ENCODE peak calls at places on chromosomes 13 and 19, in seven cellular contexts. One of them, this sample, is unnamed.

GRCh38 chr13:73325351-73326214 is 266.8 kb downstream of the KLF5 start:
- DNase-seq in stimulated activated CD8-positive, alpha-beta memory T cell treated with anti-CD3 and anti-CD28 coated beads, Interleukin-4, amount 100 ng/mL, for 48 hours: no peak
- DNase-seq in stimulated activated CD4-positive, alpha-beta T cell treated with anti-CD3 and anti-CD28 coated beads, Interleukin-1b, Interleukin-23, amount 100 ng/mL, for 1 hour: no peak
- DNase-seq in ELR: peak; percentile 71
- DNase-seq in cardiac fibroblast: no peak
- DNase-seq in T-helper 1 cell: no peak
- DNase-seq in T-helper 2 cell: no peak
- DNase-seq in this sample: peak; percentile 6

GRCh38 chr13:50993371-50993770 is 83.8 kb downstream of the RNASEH2B start:
- DNase-seq in stimulated activated CD8-positive, alpha-beta memory T cell treated with anti-CD3 and anti-CD28 coated beads, Interleukin-4, amount 100 ng/mL, for 48 hours: no peak
- DNase-seq in stimulated activated CD4-positive, alpha-beta T cell treated with anti-CD3 and anti-CD28 coated beads, Interleukin-1b, Interleukin-23, amount 100 ng/mL, for 1 hour: no peak
- DNase-seq in ELR: no peak
- DNase-seq in cardiac fibroblast: no peak
- DNase-seq in T-helper 1 cell: no peak
- DNase-seq in T-helper 2 cell: no peak
- DNase-seq in this sample: no peak

GRCh38 chr19:5281588-5281987 is 59.0 kb downstream of the PTPRS start:
- DNase-seq in stimulated activated CD8-positive, alpha-beta memory T cell treated with anti-CD3 and anti-CD28 coated beads, Interleukin-4, amount 100 ng/mL, for 48 hours: no peak
- DNase-seq in stimulated activated CD4-positive, alpha-beta T cell treated with anti-CD3 and anti-CD28 coated beads, Interleukin-1b, Interleukin-23, amount 100 ng/mL, for 1 hour: no peak
- DNase-seq in ELR: no peak
- DNase-seq in cardiac fibroblast: peak; percentile 68
- DNase-seq in T-helper 1 cell: no peak
- DNase-seq in T-helper 2 cell: no peak
- DNase-seq in this sample: no peak

GRCh38 chr19:49553451-49554271 is 25.9 kb downstream of the RCN3 start:
- DNase-seq in stimulated activated CD8-positive, alpha-beta memory T cell treated with anti-CD3 and anti-CD28 coated beads, Interleukin-4, amount 100 ng/mL, for 48 hours: peak; percentile 74
- DNase-seq in stimulated activated CD4-positive, alpha-beta T cell treated with anti-CD3 and anti-CD28 coated beads, Interleukin-1b, Interleukin-23, amount 100 ng/mL, for 1 hour: no peak
- DNase-seq in ELR: peak; percentile 90
- DNase-seq in cardiac fibroblast: peak; percentile 30
- DNase-seq in T-helper 1 cell: no peak
- DNase-seq in T-helper 2 cell: no peak
- DNase-seq in this sample: peak; percentile 74

GRCh38 chr13:52832268-52832667 is 16.2 kb downstream of the PCDH8 start:
- DNase-seq in stimulated activated CD8-positive, alpha-beta memory T cell treated with anti-CD3 and anti-CD28 coated beads, Interleukin-4, amount 100 ng/mL, for 48 hours: no peak
- DNase-seq in stimulated activated CD4-positive, alpha-beta T cell treated with anti-CD3 and anti-CD28 coated beads, Interleukin-1b, Interleukin-23, amount 100 ng/mL, for 1 hour: no peak
- DNase-seq in ELR: no peak
- DNase-seq in cardiac fibroblast: no peak
- DNase-seq in T-helper 1 cell: no peak
- DNase-seq in T-helper 2 cell: no peak
- DNase-seq in this sample: peak; percentile 31

GRCh38 chr19:14073232-14073924 is 792 bp downstream of the MISP3 start:
- DNase-seq in stimulated activated CD8-positive, alpha-beta memory T cell treated with anti-CD3 and anti-CD28 coated beads, Interleukin-4, amount 100 ng/mL, for 48 hours: peak; percentile 80
- DNase-seq in stimulated activated CD4-positive, alpha-beta T cell treated with anti-CD3 and anti-CD28 coated beads, Interleukin-1b, Interleukin-23, amount 100 ng/mL, for 1 hour: peak; percentile 58
- DNase-seq in ELR: peak; percentile 84
- DNase-seq in cardiac fibroblast: peak; percentile 79
- DNase-seq in T-helper 1 cell: peak; percentile 62
- DNase-seq in T-helper 2 cell: peak; percentile 68
- DNase-seq in this sample: peak; percentile 71

GRCh38 chr13:114339779-114340534 is 25.7 kb downstream of the CHAMP1 start:
- DNase-seq in stimulated activated CD8-positive, alpha-beta memory T cell treated with anti-CD3 and anti-CD28 coated beads, Interleukin-4, amount 100 ng/mL, for 48 hours: peak; percentile 50
- DNase-seq in stimulated activated CD4-positive, alpha-beta T cell treated with anti-CD3 and anti-CD28 coated beads, Interleukin-1b, Interleukin-23, amount 100 ng/mL, for 1 hour: no peak
- DNase-seq in ELR: peak; percentile 68
- DNase-seq in cardiac fibroblast: peak; percentile 56
- DNase-seq in T-helper 1 cell: peak; percentile 24
- DNase-seq in T-helper 2 cell: peak; percentile 14
- DNase-seq in this sample: peak; percentile 71

GRCh38 chr13:50651916-50652315 is 191.6 kb downstream of the DLEU7 start:
- DNase-seq in stimulated activated CD8-positive, alpha-beta memory T cell treated with anti-CD3 and anti-CD28 coated beads, Interleukin-4, amount 100 ng/mL, for 48 hours: no peak
- DNase-seq in stimulated activated CD4-positive, alpha-beta T cell treated with anti-CD3 and anti-CD28 coated beads, Interleukin-1b, Interleukin-23, amount 100 ng/mL, for 1 hour: no peak
- DNase-seq in ELR: no peak
- DNase-seq in cardiac fibroblast: no peak
- DNase-seq in T-helper 1 cell: no peak
- DNase-seq in T-helper 2 cell: no peak
- DNase-seq in this sample: no peak

GRCh38 chr13:94595006-94595942 is 678 bp downstream of the TGDS start:
- DNase-seq in stimulated activated CD8-positive, alpha-beta memory T cell treated with anti-CD3 and anti-CD28 coated beads, Interleukin-4, amount 100 ng/mL, for 48 hours: peak; percentile 52
- DNase-seq in stimulated activated CD4-positive, alpha-beta T cell treated with anti-CD3 and anti-CD28 coated beads, Interleukin-1b, Interleukin-23, amount 100 ng/mL, for 1 hour: no peak
- DNase-seq in ELR: peak; percentile 49
- DNase-seq in cardiac fibroblast: peak; percentile 21
- DNase-seq in T-helper 1 cell: peak; percentile 12
- DNase-seq in T-helper 2 cell: no peak
- DNase-seq in this sample: peak; percentile 40

GRCh38 chr13:112329376-112329775 is 46.8 kb upstream of the SPACA7 start:
- DNase-seq in stimulated activated CD8-positive, alpha-beta memory T cell treated with anti-CD3 and anti-CD28 coated beads, Interleukin-4, amount 100 ng/mL, for 48 hours: no peak
- DNase-seq in stimulated activated CD4-positive, alpha-beta T cell treated with anti-CD3 and anti-CD28 coated beads, Interleukin-1b, Interleukin-23, amount 100 ng/mL, for 1 hour: no peak
- DNase-seq in ELR: no peak
- DNase-seq in cardiac fibroblast: no peak
- DNase-seq in T-helper 1 cell: no peak
- DNase-seq in T-helper 2 cell: no peak
- DNase-seq in this sample: no peak

GRCh38 chr19:29690842-29691241 is 24.2 kb downstream of the C19orf12 start:
- DNase-seq in stimulated activated CD8-positive, alpha-beta memory T cell treated with anti-CD3 and anti-CD28 coated beads, Interleukin-4, amount 100 ng/mL, for 48 hours: peak; percentile 70
- DNase-seq in stimulated activated CD4-positive, alpha-beta T cell treated with anti-CD3 and anti-CD28 coated beads, Interleukin-1b, Interleukin-23, amount 100 ng/mL, for 1 hour: no peak
- DNase-seq in ELR: peak; percentile 81
- DNase-seq in cardiac fibroblast: peak; percentile 66
- DNase-seq in T-helper 1 cell: peak; percentile 48
- DNase-seq in T-helper 2 cell: no peak
- DNase-seq in this sample: peak; percentile 76

GRCh38 chr13:49292742-49293498 is 45.2 kb downstream of the CDADC1 start:
- DNase-seq in stimulated activated CD8-positive, alpha-beta memory T cell treated with anti-CD3 and anti-CD28 coated beads, Interleukin-4, amount 100 ng/mL, for 48 hours: peak; percentile 41
- DNase-seq in stimulated activated CD4-positive, alpha-beta T cell treated with anti-CD3 and anti-CD28 coated beads, Interleukin-1b, Interleukin-23, amount 100 ng/mL, for 1 hour: no peak
- DNase-seq in ELR: no peak
- DNase-seq in cardiac fibroblast: peak; percentile 90
- DNase-seq in T-helper 1 cell: no peak
- DNase-seq in T-helper 2 cell: no peak
- DNase-seq in this sample: no peak

GRCh38 chr19:45363861-45364459 is 6.4 kb downstream of the ERCC2 start:
- DNase-seq in stimulated activated CD8-positive, alpha-beta memory T cell treated with anti-CD3 and anti-CD28 coated beads, Interleukin-4, amount 100 ng/mL, for 48 hours: no peak
- DNase-seq in stimulated activated CD4-positive, alpha-beta T cell treated with anti-CD3 and anti-CD28 coated beads, Interleukin-1b, Interleukin-23, amount 100 ng/mL, for 1 hour: no peak
- DNase-seq in ELR: no peak
- DNase-seq in cardiac fibroblast: no peak
- DNase-seq in T-helper 1 cell: no peak
- DNase-seq in T-helper 2 cell: no peak
- DNase-seq in this sample: no peak

GRCh38 chr19:46442808-46443450 is 14.2 kb upstream of the PNMA8C start:
- DNase-seq in stimulated activated CD8-positive, alpha-beta memory T cell treated with anti-CD3 and anti-CD28 coated beads, Interleukin-4, amount 100 ng/mL, for 48 hours: no peak
- DNase-seq in stimulated activated CD4-positive, alpha-beta T cell treated with anti-CD3 and anti-CD28 coated beads, Interleukin-1b, Interleukin-23, amount 100 ng/mL, for 1 hour: no peak
- DNase-seq in ELR: peak; percentile 70
- DNase-seq in cardiac fibroblast: peak; percentile 81
- DNase-seq in T-helper 1 cell: no peak
- DNase-seq in T-helper 2 cell: no peak
- DNase-seq in this sample: peak; percentile 88

GRCh38 chr13:50400930-50401553 is 385.8 kb downstream of the KCNRG start:
- DNase-seq in stimulated activated CD8-positive, alpha-beta memory T cell treated with anti-CD3 and anti-CD28 coated beads, Interleukin-4, amount 100 ng/mL, for 48 hours: no peak
- DNase-seq in stimulated activated CD4-positive, alpha-beta T cell treated with anti-CD3 and anti-CD28 coated beads, Interleukin-1b, Interleukin-23, amount 100 ng/mL, for 1 hour: no peak
- DNase-seq in ELR: peak; percentile 43
- DNase-seq in cardiac fibroblast: peak; percentile 89
- DNase-seq in T-helper 1 cell: no peak
- DNase-seq in T-helper 2 cell: no peak
- DNase-seq in this sample: peak; percentile 75

GRCh38 chr13:80497978-80498377 is 157.1 kb upstream of the SPRY2 start:
- DNase-seq in stimulated activated CD8-positive, alpha-beta memory T cell treated with anti-CD3 and anti-CD28 coated beads, Interleukin-4, amount 100 ng/mL, for 48 hours: no peak
- DNase-seq in stimulated activated CD4-positive, alpha-beta T cell treated with anti-CD3 and anti-CD28 coated beads, Interleukin-1b, Interleukin-23, amount 100 ng/mL, for 1 hour: no peak
- DNase-seq in ELR: no peak
- DNase-seq in cardiac fibroblast: no peak
- DNase-seq in T-helper 1 cell: no peak
- DNase-seq in T-helper 2 cell: no peak
- DNase-seq in this sample: no peak

GRCh38 chr13:53048880-53049279 is 20.3 kb downstream of the OLFM4 start:
- DNase-seq in stimulated activated CD8-positive, alpha-beta memory T cell treated with anti-CD3 and anti-CD28 coated beads, Interleukin-4, amount 100 ng/mL, for 48 hours: no peak
- DNase-seq in stimulated activated CD4-positive, alpha-beta T cell treated with anti-CD3 and anti-CD28 coated beads, Interleukin-1b, Interleukin-23, amount 100 ng/mL, for 1 hour: no peak
- DNase-seq in ELR: no peak
- DNase-seq in cardiac fibroblast: no peak
- DNase-seq in T-helper 1 cell: no peak
- DNase-seq in T-helper 2 cell: no peak
- DNase-seq in this sample: no peak

GRCh38 chr19:37966211-37967072 is 59.4 kb downstream of the SIPA1L3 start:
- DNase-seq in stimulated activated CD8-positive, alpha-beta memory T cell treated with anti-CD3 and anti-CD28 coated beads, Interleukin-4, amount 100 ng/mL, for 48 hours: no peak
- DNase-seq in stimulated activated CD4-positive, alpha-beta T cell treated with anti-CD3 and anti-CD28 coated beads, Interleukin-1b, Interleukin-23, amount 100 ng/mL, for 1 hour: no peak
- DNase-seq in ELR: peak; percentile 28
- DNase-seq in cardiac fibroblast: no peak
- DNase-seq in T-helper 1 cell: no peak
- DNase-seq in T-helper 2 cell: no peak
- DNase-seq in this sample: peak; percentile 38

GRCh38 chr13:50074843-50075242 is 59.6 kb downstream of the KCNRG start:
- DNase-seq in stimulated activated CD8-positive, alpha-beta memory T cell treated with anti-CD3 and anti-CD28 coated beads, Interleukin-4, amount 100 ng/mL, for 48 hours: no peak
- DNase-seq in stimulated activated CD4-positive, alpha-beta T cell treated with anti-CD3 and anti-CD28 coated beads, Interleukin-1b, Interleukin-23, amount 100 ng/mL, for 1 hour: no peak
- DNase-seq in ELR: no peak
- DNase-seq in cardiac fibroblast: no peak
- DNase-seq in T-helper 1 cell: no peak
- DNase-seq in T-helper 2 cell: no peak
- DNase-seq in this sample: no peak

GRCh38 chr13:113975416-113975815 is 1.5 kb upstream of the C13orf46 start:
- DNase-seq in stimulated activated CD8-positive, alpha-beta memory T cell treated with anti-CD3 and anti-CD28 coated beads, Interleukin-4, amount 100 ng/mL, for 48 hours: no peak
- DNase-seq in stimulated activated CD4-positive, alpha-beta T cell treated with anti-CD3 and anti-CD28 coated beads, Interleukin-1b, Interleukin-23, amount 100 ng/mL, for 1 hour: no peak
- DNase-seq in ELR: no peak
- DNase-seq in cardiac fibroblast: no peak
- DNase-seq in T-helper 1 cell: no peak
- DNase-seq in T-helper 2 cell: no peak
- DNase-seq in this sample: no peak

GRCh38 chr19:49333426-49334288 is 1.5 kb upstream of the CD37 start:
- DNase-seq in stimulated activated CD8-positive, alpha-beta memory T cell treated with anti-CD3 and anti-CD28 coated beads, Interleukin-4, amount 100 ng/mL, for 48 hours: peak; percentile 75
- DNase-seq in stimulated activated CD4-positive, alpha-beta T cell treated with anti-CD3 and anti-CD28 coated beads, Interleukin-1b, Interleukin-23, amount 100 ng/mL, for 1 hour: peak; percentile 33
- DNase-seq in ELR: no peak
- DNase-seq in cardiac fibroblast: no peak
- DNase-seq in T-helper 1 cell: peak; percentile 67
- DNase-seq in T-helper 2 cell: peak; percentile 64
- DNase-seq in this sample: peak; percentile 22

GRCh38 chr19:7710616-7711015 is 8.7 kb upstream of the FCER2 start:
- DNase-seq in stimulated activated CD8-positive, alpha-beta memory T cell treated with anti-CD3 and anti-CD28 coated beads, Interleukin-4, amount 100 ng/mL, for 48 hours: no peak
- DNase-seq in stimulated activated CD4-positive, alpha-beta T cell treated with anti-CD3 and anti-CD28 coated beads, Interleukin-1b, Interleukin-23, amount 100 ng/mL, for 1 hour: no peak
- DNase-seq in ELR: no peak
- DNase-seq in cardiac fibroblast: no peak
- DNase-seq in T-helper 1 cell: no peak
- DNase-seq in T-helper 2 cell: no peak
- DNase-seq in this sample: no peak

GRCh38 chr19:34733266-34733825 is 697 bp upstream of the ZNF181 start:
- DNase-seq in stimulated activated CD8-positive, alpha-beta memory T cell treated with anti-CD3 and anti-CD28 coated beads, Interleukin-4, amount 100 ng/mL, for 48 hours: no peak
- DNase-seq in stimulated activated CD4-positive, alpha-beta T cell treated with anti-CD3 and anti-CD28 coated beads, Interleukin-1b, Interleukin-23, amount 100 ng/mL, for 1 hour: no peak
- DNase-seq in ELR: peak; percentile 60
- DNase-seq in cardiac fibroblast: no peak
- DNase-seq in T-helper 1 cell: no peak
- DNase-seq in T-helper 2 cell: no peak
- DNase-seq in this sample: no peak

GRCh38 chr19:7397687-7398086 is 49.0 kb downstream of the ARHGEF18 start:
- DNase-seq in stimulated activated CD8-positive, alpha-beta memory T cell treated with anti-CD3 and anti-CD28 coated beads, Interleukin-4, amount 100 ng/mL, for 48 hours: no peak
- DNase-seq in stimulated activated CD4-positive, alpha-beta T cell treated with anti-CD3 and anti-CD28 coated beads, Interleukin-1b, Interleukin-23, amount 100 ng/mL, for 1 hour: no peak
- DNase-seq in ELR: peak; percentile 99
- DNase-seq in cardiac fibroblast: peak; percentile 88
- DNase-seq in T-helper 1 cell: no peak
- DNase-seq in T-helper 2 cell: no peak
- DNase-seq in this sample: peak; percentile 58

GRCh38 chr19:29872224-29872731 is 60.5 kb downstream of the CCNE1 start:
- DNase-seq in stimulated activated CD8-positive, alpha-beta memory T cell treated with anti-CD3 and anti-CD28 coated beads, Interleukin-4, amount 100 ng/mL, for 48 hours: no peak
- DNase-seq in stimulated activated CD4-positive, alpha-beta T cell treated with anti-CD3 and anti-CD28 coated beads, Interleukin-1b, Interleukin-23, amount 100 ng/mL, for 1 hour: no peak
- DNase-seq in ELR: peak; percentile 25
- DNase-seq in cardiac fibroblast: peak; percentile 34
- DNase-seq in T-helper 1 cell: peak; percentile 9
- DNase-seq in T-helper 2 cell: peak; percentile 12
- DNase-seq in this sample: no peak

GRCh38 chr19:17394891-17395415 is 957 bp upstream of the CCDC194 start:
- DNase-seq in stimulated activated CD8-positive, alpha-beta memory T cell treated with anti-CD3 and anti-CD28 coated beads, Interleukin-4, amount 100 ng/mL, for 48 hours: peak; percentile 89
- DNase-seq in stimulated activated CD4-positive, alpha-beta T cell treated with anti-CD3 and anti-CD28 coated beads, Interleukin-1b, Interleukin-23, amount 100 ng/mL, for 1 hour: peak; percentile 60
- DNase-seq in ELR: peak; percentile 75
- DNase-seq in cardiac fibroblast: peak; percentile 60
- DNase-seq in T-helper 1 cell: peak; percentile 58
- DNase-seq in T-helper 2 cell: peak; percentile 48
- DNase-seq in this sample: peak; percentile 71

GRCh38 chr13:98528663-98529064 is 48.2 kb downstream of the STK24 start:
- DNase-seq in stimulated activated CD8-positive, alpha-beta memory T cell treated with anti-CD3 and anti-CD28 coated beads, Interleukin-4, amount 100 ng/mL, for 48 hours: peak; percentile 48
- DNase-seq in stimulated activated CD4-positive, alpha-beta T cell treated with anti-CD3 and anti-CD28 coated beads, Interleukin-1b, Interleukin-23, amount 100 ng/mL, for 1 hour: no peak
- DNase-seq in ELR: no peak
- DNase-seq in cardiac fibroblast: peak; percentile 26
- DNase-seq in T-helper 1 cell: no peak
- DNase-seq in T-helper 2 cell: no peak
- DNase-seq in this sample: no peak

GRCh38 chr19:4831351-4832340 is at the start of gene TICAM1:
- DNase-seq in stimulated activated CD8-positive, alpha-beta memory T cell treated with anti-CD3 and anti-CD28 coated beads, Interleukin-4, amount 100 ng/mL, for 48 hours: peak; percentile 86
- DNase-seq in stimulated activated CD4-positive, alpha-beta T cell treated with anti-CD3 and anti-CD28 coated beads, Interleukin-1b, Interleukin-23, amount 100 ng/mL, for 1 hour: peak; percentile 71
- DNase-seq in ELR: peak; percentile 76
- DNase-seq in cardiac fibroblast: peak; percentile 65
- DNase-seq in T-helper 1 cell: peak; percentile 78
- DNase-seq in T-helper 2 cell: peak; percentile 84
- DNase-seq in this sample: peak; percentile 71

GRCh38 chr19:9597027-9597426 is 12.7 kb upstream of the ZNF121 start:
- DNase-seq in stimulated activated CD8-positive, alpha-beta memory T cell treated with anti-CD3 and anti-CD28 coated beads, Interleukin-4, amount 100 ng/mL, for 48 hours: no peak
- DNase-seq in stimulated activated CD4-positive, alpha-beta T cell treated with anti-CD3 and anti-CD28 coated beads, Interleukin-1b, Interleukin-23, amount 100 ng/mL, for 1 hour: no peak
- DNase-seq in ELR: peak; percentile 96
- DNase-seq in cardiac fibroblast: peak; percentile 62
- DNase-seq in T-helper 1 cell: no peak
- DNase-seq in T-helper 2 cell: no peak
- DNase-seq in this sample: peak; percentile 93

This sample was measured in MCF 10A.